ENCODE peak calls at places on chromosomes 11 and 22, in six cellular contexts. U, Y, E, T, Q and G are unnamed samples.

GRCh38 chr11:109512249-109512648 is 90.3 kb downstream of the C11orf87 start:
- DNase-seq in Q (no peak), E (no peak), U (no peak), T (no peak), Y (no peak), G (no peak)

GRCh38 chr11:32092581-32093170 is 1.8 kb downstream of the RCN1 start:
- DNase-seq in U (no peak), Q (no peak), Y (no peak), T (no peak), E (no peak), G (no peak)

GRCh38 chr11:11636671-11637070 is 14.9 kb upstream of the GALNT18 start:
- DNase-seq in Q (no peak), Y (no peak), T (no peak), E (no peak), U (no peak), G (no peak)

GRCh38 chr11:95279921-95280861 is 49.2 kb upstream of the SESN3 start:
- DNase-seq in U (no peak), T (no peak), Q (no peak), Y (peak; percentile 18), E (no peak), G (no peak)

GRCh38 chr11:65558785-65559509 is 788 bp upstream of the LTBP3 start:
- DNase-seq in E (peak; percentile 33), Y (peak; percentile 78), T (peak; percentile 87), Q (no peak), U (peak; percentile 77), G (no peak)

GRCh38 chr22:50083462-50084081 is 1.7 kb downstream of the MLC1 start:
- DNase-seq in U (no peak), Y (no peak), Q (no peak), T (no peak), E (no peak), G (no peak)

GRCh38 chr11:58776891-58777451 is 45.2 kb upstream of the GLYAT start:
- DNase-seq in U (no peak), E (no peak), T (no peak), Y (no peak), Q (no peak), G (no peak)

GRCh38 chr11:57741132-57742086 is at the start of gene SELENOH:
- DNase-seq in E (peak; percentile 98), Y (peak; percentile 96), T (peak; percentile 99), Q (peak; percentile 91), U (peak; percentile 93), G (peak; percentile 94)

GRCh38 chr11:92277871-92278270 is 53.3 kb downstream of the FAT3 start:
- DNase-seq in E (no peak), T (no peak), Y (no peak), Q (no peak), U (no peak), G (no peak)

GRCh38 chr11:120238968-120239620 is 846 bp upstream of the POU2F3 start:
- DNase-seq in E (no peak), T (no peak), Y (no peak), Q (no peak), U (no peak), G (no peak)

GRCh38 chr11:58286249-58286648 is 18.2 kb upstream of the OR10W1 start:
- DNase-seq in T (no peak), Q (no peak), Y (no peak), U (no peak), E (peak; percentile 60), G (peak; percentile 16)

GRCh38 chr22:21067901-21068680 is 22.3 kb downstream of the LRRC74B start:
- DNase-seq in E (no peak), Y (no peak), T (no peak), Q (no peak), U (no peak), G (no peak)

GRCh38 chr11:17399236-17399635 is 10.8 kb upstream of the KCNJ11 start:
- DNase-seq in E (no peak), Q (no peak), Y (no peak), T (no peak), U (no peak), G (no peak)

GRCh38 chr22:28151241-28151640 is 232.2 kb upstream of the PITPNB start:
- DNase-seq in T (no peak), U (no peak), E (no peak), Y (no peak), Q (no peak), G (no peak)

GRCh38 chr22:48105254-48105653 is 1342.8 kb downstream of the TBC1D22A start:
- DNase-seq in Q (no peak), U (no peak), E (no peak), Y (no peak), T (no peak), G (no peak)

GRCh38 chr22:19641254-19641982 is 72.9 kb upstream of the SEPTIN5 start:
- DNase-seq in E (no peak), Y (no peak), Q (no peak), U (no peak), T (no peak), G (no peak)

GRCh38 chr11:113373306-113373705 is 14.3 kb upstream of the ANKK1 start:
- DNase-seq in Q (peak; percentile 16), E (peak; percentile 64), U (no peak), T (no peak), Y (no peak), G (no peak)
- TF ChIP-seq CTCF in Q (no peak), E (no peak), U (no peak), T (no peak), Y (no peak), G (no peak)

DNA sequence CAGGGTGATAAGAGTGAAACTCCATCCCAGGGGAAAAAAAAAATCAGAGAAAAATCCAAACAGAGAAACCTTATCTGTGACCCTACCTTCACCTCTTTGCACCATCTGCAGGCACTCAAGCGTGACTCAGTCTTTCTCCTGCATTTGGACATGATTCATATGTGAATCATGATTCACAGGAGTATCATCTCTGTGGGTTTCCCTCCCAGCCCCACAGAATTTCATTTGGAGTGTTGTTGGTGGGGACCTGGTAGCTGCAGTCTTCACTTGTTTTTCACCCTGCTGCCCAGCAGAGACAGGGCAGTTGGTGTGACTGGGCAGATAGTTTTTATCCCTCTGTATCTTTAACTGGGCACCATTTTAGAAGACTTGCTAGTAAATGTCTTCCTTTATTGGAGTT is 75.7 kb downstream of the DEPDC5 start:
- DNase-seq in U (no peak), T (no peak), Y (peak; percentile 21), E (peak; percentile 97), Q (peak; percentile 73), G (peak; percentile 82)
- H3K4me3 ChIP-seq in U (no peak overlapping the region), T (no peak overlapping the region), Y (no peak overlapping the region), E (no peak overlapping the region), Q (no peak overlapping the region), G (no peak overlapping the region)

GRCh38 chr22:23279781-23280180 is 99.5 kb downstream of the BCR start:
- DNase-seq in Q (no peak), T (no peak), U (no peak), Y (no peak), E (peak; percentile 28), G (no peak)

GRCh38 chr22:23275751-23276150 is 95.4 kb downstream of the BCR start:
- DNase-seq in E (no peak), Y (no peak), Q (no peak), T (no peak), U (no peak), G (no peak)

GRCh38 chr22:23276656-23277582 is 96.6 kb downstream of the BCR start:
- DNase-seq in Q (no peak), T (no peak), Y (no peak), U (no peak), E (no peak), G (no peak)

GRCh38 chr22:23278883-23279675 is 98.8 kb downstream of the BCR start:
- DNase-seq in E (no peak), Y (no peak), U (peak; percentile 36), Q (no peak), T (no peak), G (no peak)

DNA sequence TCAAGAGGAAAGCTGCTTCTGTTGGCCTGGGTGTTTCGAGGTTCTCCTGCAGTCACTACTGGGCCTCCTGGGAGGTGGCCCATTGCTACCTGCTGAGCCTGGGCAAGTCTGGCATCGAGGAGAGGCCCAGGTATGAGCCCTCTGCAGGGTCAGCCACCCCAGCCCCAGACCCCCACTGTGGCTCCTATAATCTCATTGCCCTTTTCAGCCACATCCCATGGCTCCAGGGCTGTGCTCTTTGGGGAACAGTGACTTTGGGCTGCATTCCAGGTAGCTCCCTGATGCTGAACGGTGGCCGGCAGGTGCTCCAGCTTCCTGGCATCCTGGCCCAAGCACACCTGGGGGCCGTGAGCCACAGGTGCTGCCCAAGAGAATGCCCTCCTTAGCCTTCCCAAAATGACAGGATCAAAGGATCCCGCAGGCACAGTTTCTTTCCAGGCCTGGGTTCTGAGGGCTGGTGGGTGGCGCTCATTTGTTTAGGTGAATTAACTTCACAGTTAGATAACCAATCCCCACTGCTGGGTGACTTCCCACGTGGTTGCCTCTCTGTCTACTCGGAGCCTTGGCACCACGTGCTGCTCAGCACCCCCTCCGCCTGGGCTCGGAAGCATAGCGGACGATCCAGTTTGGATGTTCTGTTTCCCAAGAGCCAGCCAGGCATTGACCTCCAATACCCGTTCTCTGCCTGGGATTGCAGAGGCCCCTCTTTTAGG is 97.4 kb downstream of the BCR start:
- DNase-seq in U (no peak), Q (no peak), E (no peak), T (no peak), Y (no peak), G (no peak)
- TF ChIP-seq CTCF in U (no peak), Q (no peak), E (no peak), T (no peak), Y (no peak), G (no peak)

GRCh38 chr22:38843716-38844660 is at the start of gene NPTXR:
- DNase-seq in Q (no peak), T (no peak), E (peak; percentile 31), U (peak; percentile 58), Y (peak; percentile 58), G (no peak)
- H3K4me3 ChIP-seq in Q (no peak within 1 kb of the TSS), T (no peak within 1 kb of the TSS), E (peak within 1 kb of the TSS; percentile 41), U (peak within 1 kb of the TSS; percentile 48), Y (peak within 1 kb of the TSS; percentile 58), G (peak within 1 kb of the TSS; percentile 43)

DNA sequence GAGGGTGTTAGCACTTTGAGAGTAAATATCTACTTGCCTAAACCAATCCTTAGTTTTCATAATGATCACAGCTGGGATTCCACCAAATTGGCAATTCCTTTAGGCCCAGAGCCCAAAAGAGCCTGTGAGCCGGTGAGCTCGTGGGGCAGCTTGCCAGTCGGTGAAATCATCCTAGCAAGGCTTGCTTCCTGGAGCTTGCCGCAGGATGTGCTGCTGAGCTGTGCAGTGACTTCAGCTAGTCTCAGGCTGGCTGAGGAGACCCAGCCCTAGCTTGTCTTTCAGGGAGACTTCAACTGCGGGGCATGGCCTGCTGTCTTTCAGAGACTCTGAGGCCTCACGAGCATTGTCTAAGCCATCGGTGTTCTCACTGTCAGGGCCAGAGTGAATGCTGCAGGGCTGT is 73.6 kb upstream of the SUSD2 start:
- DNase-seq in Q (peak; percentile 59), T (peak; percentile 86), Y (peak; percentile 89), E (peak; percentile 90), U (peak; percentile 83), G (peak; percentile 83)
- TF ChIP-seq CTCF in Q (peak; percentile 73), T (no peak), Y (peak; percentile 31), E (peak; percentile 58), U (peak; percentile 13), G (peak; percentile 76)